ENCODE peak calls at places on chromosomes 5 and 9, in seven cellular contexts. Q is lower lobe of right lung, S is uterus, N is ovary, C is tibial artery, M is cardiac muscle cell, T is A673. O is an unnamed sample. For H3K36me3, the result is how much of the 10 kb centered on the place peaks cover.

GRCh38 chr5:157842185-157842584 is 16.8 kb downstream of the CLINT1 start:
- DNase-seq in C (no peak), Q (no peak), S (no peak), T (no peak), N (no peak), M (no peak), O (no peak)

GRCh38 chr5:91150189-91150588 is 232.9 kb downstream of the ARRDC3 start:
- DNase-seq in S (no peak), N (no peak), C (no peak), Q (no peak), T (no peak), M (no peak), O (no peak)

GRCh38 chr9:72292874-72293607 is 72.0 kb downstream of the ZFAND5 start:
- DNase-seq in C (no peak), M (peak), S (no peak), T (peak), N (no peak), Q (no peak), O (no peak)

GRCh38 chr5:110753620-110754019 is 14.8 kb downstream of the SLC25A46 start:
- DNase-seq in S (no peak), C (no peak), N (no peak), M (no peak), Q (no peak), T (no peak), O (no peak)

GRCh38 chr9:133781828-133782135 is 43.6 kb upstream of the SARDH start:
- DNase-seq in T (no peak), Q (no peak), M (no peak), S (no peak), C (no peak), N (no peak), O (peak)

GRCh38 chr9:38067611-38067891 is 1.5 kb downstream of the SHB start:
- DNase-seq in Q (peak), C (peak), S (peak), T (no peak), M (no peak), N (no peak), O (no peak)

GRCh38 chr5:169100735-169101075 is 200.2 kb downstream of the SLIT3 start:
- DNase-seq in T (no peak), S (no peak), M (peak), N (no peak), Q (no peak), C (no peak), O (peak)

GRCh38 chr9:87437966-87438365 is 59.7 kb upstream of the DAPK1 start:
- DNase-seq in M (no peak), C (no peak), Q (no peak), N (no peak), S (no peak), T (no peak), O (no peak)

GRCh38 chr5:39417979-39418378 is 6.8 kb downstream of the DAB2 start:
- DNase-seq in T (no peak), M (no peak), C (no peak), Q (no peak), N (no peak), S (no peak), O (no peak)

GRCh38 chr5:56812110-56812509 is 3.2 kb upstream of the MAP3K1 start:
- DNase-seq in T (no peak), Q (no peak), M (no peak), S (no peak), C (no peak), N (no peak), O (no peak)

GRCh38 chr9:122076117-122076516 is 17.0 kb downstream of the TTLL11 start:
- DNase-seq in C (no peak), M (no peak), T (no peak), N (no peak), S (no peak), Q (no peak), O (no peak)
- H3K27ac ChIP-seq in C (peak), M (no peak), T (no peak), N (no peak), S (peak), Q (no peak), O (no peak)

GRCh38 chr9:114302727-114303126 is 20.2 kb upstream of the ORM1 start:
- DNase-seq in S (no peak), M (no peak), C (peak), Q (peak), N (no peak), T (no peak), O (no peak)
- H3K36me3 ChIP-seq in S (under half), M (under half), C (under half), Q (under half), N (under half), T (under half), O (half or more)

GRCh38 chr5:133460172-133460758 is 152.1 kb downstream of the FSTL4 start:
- DNase-seq in N (no peak), S (no peak), T (peak), C (no peak), Q (no peak), M (peak), O (peak)
- TF ChIP-seq CTCF in N (no peak), S (no peak), T (peak), C (peak), Q (peak), M (peak), O (peak)

GRCh38 chr9:13575558-13575957 is 296.1 kb upstream of the MPDZ start:
- DNase-seq in M (peak), Q (no peak), S (no peak), N (no peak), T (peak), C (no peak), O (no peak)

GRCh38 chr9:13580760-13581159 is 301.3 kb upstream of the MPDZ start:
- DNase-seq in N (no peak), Q (no peak), S (no peak), C (no peak), M (no peak), T (no peak), O (peak)

GRCh38 chr9:13570521-13570974 is 291.1 kb upstream of the MPDZ start:
- DNase-seq in N (no peak), T (no peak), S (no peak), Q (no peak), M (no peak), C (no peak), O (no peak)

DNA sequence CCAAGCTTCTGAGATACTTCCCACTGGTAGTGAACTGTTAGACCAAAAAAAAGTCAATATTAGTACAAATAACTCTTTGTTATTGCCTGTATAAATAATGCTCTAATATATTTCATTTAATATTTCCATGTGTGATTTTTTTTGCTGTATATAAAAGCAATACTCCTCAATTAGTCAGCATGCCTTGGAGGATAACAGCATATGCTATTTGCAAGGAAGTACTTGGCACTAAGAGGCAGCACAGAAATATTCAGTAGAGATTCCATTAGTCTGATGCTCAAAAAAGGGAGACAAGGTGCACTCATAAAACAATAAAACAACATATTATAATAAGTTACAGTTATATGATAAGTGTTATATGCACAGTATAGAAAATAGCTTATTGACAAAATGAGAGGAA is 296.6 kb upstream of the MPDZ start:
- DNase-seq in S (no peak), T (no peak), M (peak), C (no peak), N (no peak), Q (no peak), O (no peak)
- H3K27ac ChIP-seq in S (no peak), T (no peak), M (no peak), C (no peak), N (no peak), Q (no peak), O (no peak)

GRCh38 chr5:176528761-176529115 is 8.5 kb downstream of the RNF44 start:
- DNase-seq in Q (no peak), T (no peak), M (no peak), C (no peak), S (no peak), N (no peak), O (peak)

GRCh38 chr5:176529116-176529823 is 7.9 kb downstream of the RNF44 start:
- DNase-seq in N (no peak), M (no peak), C (no peak), S (no peak), T (no peak), Q (peak), O (no peak)

GRCh38 chr5:176527246-176528222 is 9.7 kb downstream of the RNF44 start:
- DNase-seq in C (no peak), S (no peak), M (no peak), Q (no peak), T (no peak), N (no peak), O (peak)

GRCh38 chr5:176529824-176530195 is 7.4 kb downstream of the RNF44 start:
- DNase-seq in M (no peak), T (no peak), N (no peak), S (no peak), Q (peak), C (no peak), O (peak)

DNA sequence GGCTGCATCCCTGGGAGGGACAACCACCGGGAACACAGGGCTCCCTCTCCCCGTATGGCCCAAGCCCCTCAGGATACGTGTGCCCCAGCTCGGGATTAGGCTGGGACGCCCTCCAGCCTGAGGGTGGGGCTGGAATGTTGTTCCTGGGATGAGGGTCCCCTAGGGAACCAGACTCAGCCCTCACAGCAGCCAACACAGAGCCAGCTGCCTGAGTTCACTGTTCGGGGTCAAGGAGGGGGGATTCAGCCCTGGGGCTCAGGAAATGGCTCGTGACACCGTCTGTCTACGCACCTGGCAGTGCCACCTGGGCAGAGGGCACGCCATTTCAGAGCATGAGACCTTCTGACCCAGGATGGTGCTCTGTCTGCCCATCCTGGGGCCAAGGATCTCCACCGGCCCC is 8.9 kb downstream of the RNF44 start:
- DNase-seq in N (no peak), T (no peak), Q (no peak), M (no peak), S (no peak), C (no peak), O (no peak)
- H3K36me3 ChIP-seq in N (under half), T (under half), Q (half or more), M (under half), S (under half), C (half or more), O (half or more)

DNA sequence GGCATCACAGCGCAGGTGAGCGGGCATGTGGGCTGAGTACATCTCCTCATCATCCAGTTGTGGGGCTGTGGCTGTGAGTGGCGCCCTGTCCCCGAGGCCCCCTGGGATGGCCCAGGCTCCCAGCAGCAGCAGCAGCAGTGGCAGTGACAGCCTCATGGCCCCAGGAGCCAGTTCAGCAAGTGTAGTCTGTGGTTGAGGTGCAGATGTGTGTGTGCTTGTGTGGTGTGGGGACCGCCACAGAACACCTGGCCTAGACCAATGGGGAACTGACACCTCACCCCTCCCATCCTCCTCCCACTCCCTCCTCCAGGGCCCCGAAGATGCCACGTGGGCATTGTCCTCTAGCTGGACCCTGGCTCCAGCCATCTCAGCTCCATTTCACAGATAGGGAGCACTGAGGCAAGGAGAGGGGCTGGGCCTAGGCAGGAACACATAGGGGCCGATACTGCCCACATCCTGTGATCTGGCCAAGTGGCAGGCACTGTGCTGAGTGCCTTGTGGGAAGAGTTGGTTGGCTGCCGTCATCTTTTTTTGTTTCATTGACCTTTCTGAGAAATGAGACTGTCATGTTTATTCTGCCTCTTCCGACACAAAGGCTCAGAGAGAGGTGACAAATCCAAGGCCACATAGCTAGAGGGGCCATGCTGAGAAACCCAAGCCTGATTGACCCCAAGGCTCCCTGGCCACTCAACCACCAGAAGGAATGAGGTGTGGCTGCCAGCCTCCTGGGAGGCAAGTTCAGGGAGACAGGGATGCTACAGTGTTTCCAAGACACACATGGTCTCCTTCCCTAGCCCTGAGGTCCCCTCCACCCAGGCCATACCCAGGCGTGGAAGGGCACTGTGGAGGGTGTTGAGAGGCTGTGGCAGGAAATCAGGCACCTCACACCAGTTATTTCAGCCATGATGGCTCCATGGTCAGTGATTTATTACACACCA is at the start of gene MZB1:
- DNase-seq in T (no peak), C (no peak), M (no peak), N (peak), S (no peak), Q (no peak), O (peak)
- TF ChIP-seq CTCF in T (no peak), C (no peak), M (no peak), N (no peak), S (no peak), Q (no peak), O (no peak)

GRCh38 chr9:127905788-127906191 is 6.4 kb upstream of the ST6GALNAC6 start:
- DNase-seq in S (no peak), Q (peak), N (peak), C (peak), M (no peak), T (no peak), O (no peak)
- H3K27ac ChIP-seq in S (peak), Q (peak), N (peak), C (peak), M (no peak), T (no peak), O (no peak)